ENCODE peak calls at places on chromosomes 13 and 19, in seven cellular contexts. Q is PC-3; L is brain microvascular endothelial cell; S is Calu3; B is CD8-positive, alpha-beta T cell; M is CD4-positive, alpha-beta T cell; Z is activated CD8-positive, alpha-beta T cell treated with anti-CD3 and anti-CD28 coated beads for 36 hours. E is an unnamed sample.

GRCh38 chr13:79749556-79749955 is 268.6 kb downstream of the NDFIP2 start:
- DNase-seq in M (no peak), S (no peak), Q (no peak), L (no peak), Z (no peak), B (no peak), E (no peak)

GRCh38 chr19:38047048-38047435 is 140.0 kb downstream of the SIPA1L3 start:
- DNase-seq in B (no peak), M (no peak), Q (no peak), S (no peak), L (no peak), Z (peak; percentile 71), E (no peak)

GRCh38 chr19:38596057-38596981 is 21.4 kb downstream of the MAP4K1 start:
- DNase-seq in M (no peak), L (no peak), B (no peak), Z (peak; percentile 51), S (peak; percentile 76), Q (peak; percentile 14), E (no peak)

GRCh38 chr13:79307433-79307861 is 98.6 kb downstream of the RBM26 start:
- DNase-seq in S (no peak), L (no peak), Q (no peak), B (no peak), M (no peak), Z (no peak), E (no peak)

GRCh38 chr19:10961073-10961762 is 388 bp downstream of the SMARCA4 start:
- DNase-seq in Z (peak; percentile 46), B (no peak), M (no peak), Q (peak; percentile 35), L (peak; percentile 12), S (peak; percentile 55), E (peak; percentile 29)

GRCh38 chr13:60351326-60351725 is 45.7 kb upstream of the TDRD3 start:
- DNase-seq in L (peak; percentile 78), S (no peak), Z (no peak), Q (peak; percentile 40), M (no peak), B (no peak), E (no peak)

GRCh38 chr13:58048670-58049069 is 417.1 kb downstream of the PCDH17 start:
- DNase-seq in Q (no peak), L (no peak), S (no peak), Z (no peak), M (no peak), B (no peak), E (no peak)

GRCh38 chr19:43505941-43506340 is 1.4 kb upstream of the PHLDB3 start:
- DNase-seq in L (no peak), S (no peak), M (no peak), Z (no peak), Q (no peak), B (no peak), E (no peak)

GRCh38 chr13:75661443-75661842 is 25.3 kb downstream of the LMO7 start:
- DNase-seq in S (no peak), Q (no peak), Z (no peak), L (no peak), M (no peak), B (no peak), E (no peak)

GRCh38 chr19:6238256-6238642 is 41.5 kb downstream of the MLLT1 start:
- DNase-seq in Q (no peak), Z (peak; percentile 28), B (no peak), S (no peak), M (no peak), L (no peak), E (no peak)

GRCh38 chr13:41706189-41706588 is 248.8 kb downstream of the RGCC start:
- DNase-seq in L (no peak), Z (no peak), Q (no peak), S (no peak), M (no peak), B (no peak), E (no peak)

GRCh38 chr19:30719991-30720329 is 347.8 kb downstream of the ZNF536 start:
- DNase-seq in S (peak; percentile 3), M (no peak), Z (no peak), B (no peak), Q (no peak), L (no peak), E (no peak)

GRCh38 chr13:52356327-52356726 is 49.6 kb downstream of the THSD1 start:
- DNase-seq in B (no peak), M (no peak), S (no peak), Z (no peak), Q (peak; percentile 81), L (peak; percentile 19), E (no peak)

GRCh38 chr13:97435297-97435682 is 1.3 kb downstream of the RAP2A start:
- DNase-seq in Q (no peak), S (no peak), M (no peak), L (no peak), B (no peak), Z (no peak), E (no peak)

GRCh38 chr19:41000310-41000737 is 9.2 kb downstream of the CYP2B6 start:
- DNase-seq in Q (peak; percentile 92), B (no peak), Z (no peak), L (no peak), M (no peak), S (peak; percentile 98), E (no peak)

GRCh38 chr13:95535243-95535642 is 17.3 kb upstream of the CLDN10 start:
- DNase-seq in Q (peak; percentile 94), Z (peak; percentile 5), B (no peak), L (peak; percentile 88), S (peak; percentile 27), M (no peak), E (no peak)

GRCh38 chr13:30340367-30341184 is 33.2 kb upstream of the KATNAL1 start:
- DNase-seq in L (peak; percentile 74), B (no peak), S (no peak), M (no peak), Q (peak; percentile 58), Z (no peak), E (no peak)

GRCh38 chr13:111322001-111322915 is 1.8 kb downstream of the TEX29 start:
- DNase-seq in B (no peak), M (no peak), Q (no peak), L (no peak), S (no peak), Z (no peak), E (no peak)

GRCh38 chr13:81171065-81171647 is 830.2 kb upstream of the SPRY2 start:
- DNase-seq in B (no peak), M (no peak), Q (peak; percentile 54), Z (no peak), L (no peak), S (no peak), E (no peak)

GRCh38 chr13:94710881-94711560 is 1.3 kb downstream of the SOX21 start:
- DNase-seq in B (no peak), L (no peak), M (no peak), S (peak; percentile 2), Q (peak; percentile 59), Z (peak; percentile 27), E (peak; percentile 56)

GRCh38 chr13:21871302-21871862 is 200.5 kb downstream of the FGF9 start:
- DNase-seq in L (no peak), B (no peak), M (no peak), Z (no peak), S (peak; percentile 11), Q (no peak), E (no peak)

GRCh38 chr19:33347300-33347699 is 26.2 kb upstream of the CEBPG start:
- DNase-seq in M (no peak), B (no peak), L (no peak), Z (no peak), Q (no peak), S (no peak), E (no peak)

GRCh38 chr19:40210919-40211318 is 7.3 kb downstream of the TTC9B start:
- DNase-seq in L (no peak), B (no peak), M (no peak), S (no peak), Z (no peak), Q (no peak), E (no peak)

GRCh38 chr19:55325172-55325571 is at the start of gene TMEM150B:
- DNase-seq in L (no peak), M (no peak), Q (no peak), Z (no peak), S (no peak), B (no peak), E (no peak)

GRCh38 chr19:27753622-27754021 is 1459.3 kb downstream of the UQCRFS1 start:
- DNase-seq in M (no peak), Z (no peak), Q (no peak), L (no peak), S (no peak), B (no peak), E (no peak)

DNA sequence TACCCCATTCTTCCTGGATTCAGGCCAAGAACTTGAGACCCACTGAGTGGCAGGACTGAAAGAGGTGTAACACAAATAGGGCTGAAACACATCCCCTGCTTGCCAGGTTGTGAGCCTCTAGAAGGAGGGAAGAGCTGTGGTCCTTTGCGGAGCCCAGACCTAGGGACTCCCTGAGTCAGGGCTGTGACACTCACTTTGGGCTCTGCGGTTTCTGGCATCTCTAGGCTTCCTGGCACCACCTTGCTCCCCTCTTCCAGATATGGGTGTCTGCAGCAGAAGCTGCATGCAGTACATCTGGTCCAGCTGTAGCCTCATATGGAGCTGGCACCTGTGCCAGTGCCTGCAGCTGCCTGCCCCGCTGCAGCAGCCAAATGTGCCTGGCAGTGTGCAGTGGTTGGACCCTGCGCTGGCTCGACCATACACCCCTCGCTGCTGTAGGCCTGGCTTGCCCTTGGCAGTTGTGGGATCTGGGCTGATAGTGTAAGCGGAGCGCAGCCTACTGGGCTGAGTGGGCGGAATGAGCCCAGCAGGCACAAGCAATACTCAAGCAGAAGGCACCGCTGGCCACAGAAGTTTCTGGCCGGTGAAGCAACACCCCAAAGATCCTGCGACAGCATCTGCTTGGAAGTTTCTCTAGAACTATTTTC is 290.4 kb downstream of the SLITRK6 start:
- DNase-seq in Z (no peak), S (no peak), B (no peak), M (no peak), Q (no peak), L (peak; percentile 36), E (no peak)
- TF ChIP-seq CTCF in Z (no peak), S (no peak), B (no peak), M (no peak), Q (no peak), L (no peak), E (no peak)

GRCh38 chr19:17079710-17080440 is 4.3 kb downstream of the MYO9B start:
- DNase-seq in Q (peak; percentile 96), Z (peak; percentile 87), S (peak; percentile 51), M (peak; percentile 53), L (peak; percentile 99), B (peak; percentile 59), E (peak; percentile 70)
- TF ChIP-seq CTCF in Q (peak; percentile 70), Z (no peak), S (no peak), M (no peak), L (peak; percentile 86), B (peak; percentile 20), E (peak; percentile 27)

GRCh38 chr13:68923995-68924394 is 1183.6 kb upstream of the ATXN8OS start:
- DNase-seq in M (no peak), S (no peak), L (no peak), B (no peak), Z (no peak), Q (no peak), E (no peak)

GRCh38 chr13:68929055-68929454 is 1178.6 kb upstream of the ATXN8OS start:
- DNase-seq in Z (no peak), B (no peak), Q (peak; percentile 1), S (no peak), L (no peak), M (no peak), E (no peak)

GRCh38 chr13:68927387-68928026 is 1180.1 kb upstream of the ATXN8OS start:
- DNase-seq in Z (no peak), L (no peak), S (peak; percentile 2), Q (peak; percentile 60), B (no peak), M (no peak), E (no peak)
- TF ChIP-seq CTCF in Z (no peak), L (peak; percentile 70), S (no peak), Q (peak; percentile 65), B (no peak), M (no peak), E (peak; percentile 45)

GRCh38 chr19:56547535-56547934 is 8.8 kb downstream of the ZFP28 start:
- DNase-seq in Q (no peak), Z (no peak), S (no peak), L (no peak), M (no peak), B (no peak), E (no peak)
- TF ChIP-seq CTCF in Q (no peak), Z (no peak), S (no peak), L (peak; percentile 39), M (no peak), B (no peak), E (no peak)